ENCODE peak calls at places on chromosome 22, in four cellular contexts. Z is mucosa of descending colon, V is lower lobe of right lung, F is heart left ventricle. T is an unnamed sample. For H3K36me3, the result is how much of the 10 kb centered on the place peaks cover.

GRCh38 chr22:17514092-17514491 is 49.2 kb upstream of the SLC25A18 start:
- DNase-seq in Z (no peak), V (no peak), F (no peak), T (no peak)

GRCh38 chr22:50267591-50268390 is 2.4 kb downstream of the MAPK11 start:
- DNase-seq in Z (peak), V (peak), F (peak), T (peak)

GRCh38 chr22:20422271-20422958 is 15.2 kb downstream of the SCARF2 start:
- DNase-seq in Z (no peak), V (peak), F (no peak), T (no peak)

GRCh38 chr22:50486561-50487289 is at the start of gene MIOX:
- DNase-seq in Z (peak), V (no peak), F (no peak), T (no peak)

GRCh38 chr22:19178065-19178658 is 374 bp downstream of the SLC25A1 start:
- DNase-seq in Z (peak), V (peak), F (peak), T (peak)

GRCh38 chr22:47417699-47418098 is 655.2 kb downstream of the TBC1D22A start:
- DNase-seq in Z (no peak), V (no peak), F (no peak), T (no peak)

GRCh38 chr22:50107529-50107928 is 17.7 kb downstream of the MOV10L1 start:
- DNase-seq in Z (no peak), V (no peak), F (no peak), T (no peak)

GRCh38 chr22:50671641-50672040 is 982 bp upstream of the SHANK3 start:
- DNase-seq in Z (no peak), V (no peak), F (no peak), T (no peak)

GRCh38 chr22:49307870-49308269 is 519.8 kb downstream of the BRD1 start:
- DNase-seq in Z (no peak), V (no peak), F (no peak), T (no peak)

GRCh38 chr22:41683616-41684015 is 5.1 kb downstream of the SNU13 start:
- DNase-seq in Z (no peak), V (no peak), F (no peak), T (no peak)

GRCh38 chr22:19179472-19180048 is 1.0 kb upstream of the SLC25A1 start:
- DNase-seq in Z (peak), V (peak), F (peak), T (peak)

GRCh38 chr22:38426628-38427027 is 28.4 kb downstream of the KCNJ4 start:
- DNase-seq in Z (no peak), V (no peak), F (no peak), T (no peak)

GRCh38 chr22:47034905-47035419 is 272.5 kb downstream of the TBC1D22A start:
- DNase-seq in Z (peak), V (peak), F (no peak), T (no peak)

GRCh38 chr22:47100646-47101045 is 338.2 kb downstream of the TBC1D22A start:
- DNase-seq in Z (no peak), V (no peak), F (no peak), T (no peak)

GRCh38 chr22:19810381-19811141 is 44.1 kb downstream of the GNB1L start:
- DNase-seq in Z (no peak), V (peak), F (no peak), T (no peak)

GRCh38 chr22:46791201-46791731 is 28.8 kb downstream of the TBC1D22A start:
- DNase-seq in Z (no peak), V (no peak), F (no peak), T (peak)

GRCh38 chr22:35034963-35035362 is 31.0 kb upstream of the ISX start:
- DNase-seq in Z (no peak), V (no peak), F (no peak), T (no peak)

GRCh38 chr22:41848468-41848867 is 15.6 kb downstream of the SREBF2 start:
- DNase-seq in Z (peak), V (peak), F (no peak), T (no peak)

GRCh38 chr22:38165929-38166593 is 15.6 kb downstream of the PLA2G6 start:
- DNase-seq in Z (no peak), V (no peak), F (no peak), T (no peak)

GRCh38 chr22:19066531-19067271 is 55.5 kb downstream of the DGCR2 start:
- DNase-seq in Z (no peak), V (peak), F (no peak), T (peak)

GRCh38 chr22:41478891-41479521 is 10.1 kb downstream of the ACO2 start:
- DNase-seq in Z (no peak), V (peak), F (no peak), T (no peak)

GRCh38 chr22:46088541-46089311 is 61.6 kb upstream of the PPARA start:
- DNase-seq in Z (peak), V (peak), F (no peak), T (no peak)

GRCh38 chr22:37968452-37969251 is 15.2 kb downstream of the POLR2F start:
- DNase-seq in Z (no peak), V (no peak), F (no peak), T (no peak)

GRCh38 chr22:38696606-38697005 is 4.1 kb downstream of the JOSD1 start:
- DNase-seq in Z (no peak), V (no peak), F (no peak), T (peak)

GRCh38 chr22:27892811-27893210 is 26.2 kb downstream of the PITPNB start:
- DNase-seq in Z (no peak), V (no peak), F (no peak), T (no peak)

GRCh38 chr22:35140879-35141745 is 75.2 kb downstream of the ISX start:
- DNase-seq in Z (no peak), V (no peak), F (no peak), T (no peak)

GRCh38 chr22:20150381-20151275 is at the start of gene CCDC188:
- DNase-seq in Z (no peak), V (no peak), F (no peak), T (no peak)

GRCh38 chr22:19766235-19766505 is 5.6 kb downstream of the TBX1 start:
- DNase-seq in Z (no peak), V (no peak), F (no peak), T (no peak)

GRCh38 chr22:45291061-45291930 is 6.5 kb downstream of the UPK3A start:
- DNase-seq in Z (no peak), V (no peak), F (no peak), T (no peak)

GRCh38 chr22:20111045-20111688 is 4.7 kb upstream of the RANBP1 start:
- DNase-seq in Z (peak), V (peak), F (no peak), T (peak)

GRCh38 chr22:45867906-45868555 is 108.9 kb downstream of the WNT7B start:
- DNase-seq in Z (no peak), V (no peak), F (no peak), T (no peak)

GRCh38 chr22:41772645-41773044 is 27.8 kb upstream of the CCDC134 start:
- DNase-seq in Z (no peak), V (no peak), F (no peak), T (peak)

GRCh38 chr22:25838960-25839741 is 97.2 kb downstream of the MYO18B start:
- DNase-seq in Z (no peak), V (no peak), F (no peak), T (no peak)

GRCh38 chr22:36328635-36329216 is 59.0 kb downstream of the MYH9 start:
- DNase-seq in Z (no peak), V (no peak), F (no peak), T (peak)
- H3K4me3 ChIP-seq in Z (no peak), V (peak), F (no peak), T (no peak)

DNA sequence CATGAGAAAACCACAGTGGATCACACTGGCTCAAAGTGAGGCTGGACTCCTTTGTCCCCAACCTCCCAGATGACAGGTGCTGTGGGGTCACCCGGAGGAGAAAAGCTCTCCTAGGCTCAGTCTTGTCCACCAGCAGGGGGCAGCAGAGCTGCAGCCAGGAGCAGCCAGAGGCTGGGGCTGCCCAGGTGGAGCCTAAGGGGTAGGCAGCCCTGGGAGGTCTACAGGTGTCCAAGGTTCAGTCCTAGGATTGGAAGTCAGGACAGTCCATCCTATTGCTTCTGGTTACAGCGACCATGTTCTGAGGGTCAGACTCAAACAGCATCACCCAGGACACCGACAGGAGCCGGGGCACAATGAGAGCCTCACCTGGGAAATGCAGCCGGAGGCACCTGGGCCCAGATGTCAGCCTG is 77.6 kb upstream of the IGLL5 start:
- DNase-seq in Z (no peak), V (peak), F (no peak), T (no peak)
- TF ChIP-seq CTCF in Z (peak), V (peak), F (peak), T (no peak)

GRCh38 chr22:32069579-32070372 is 26.7 kb downstream of the SLC5A1 start:
- DNase-seq in Z (no peak), V (no peak), F (no peak), T (no peak)

GRCh38 chr22:32063701-32064100 is 20.6 kb downstream of the SLC5A1 start:
- DNase-seq in Z (no peak), V (no peak), F (no peak), T (no peak)

GRCh38 chr22:32067613-32068012 is 24.6 kb downstream of the SLC5A1 start:
- DNase-seq in Z (no peak), V (no peak), F (no peak), T (no peak)

DNA sequence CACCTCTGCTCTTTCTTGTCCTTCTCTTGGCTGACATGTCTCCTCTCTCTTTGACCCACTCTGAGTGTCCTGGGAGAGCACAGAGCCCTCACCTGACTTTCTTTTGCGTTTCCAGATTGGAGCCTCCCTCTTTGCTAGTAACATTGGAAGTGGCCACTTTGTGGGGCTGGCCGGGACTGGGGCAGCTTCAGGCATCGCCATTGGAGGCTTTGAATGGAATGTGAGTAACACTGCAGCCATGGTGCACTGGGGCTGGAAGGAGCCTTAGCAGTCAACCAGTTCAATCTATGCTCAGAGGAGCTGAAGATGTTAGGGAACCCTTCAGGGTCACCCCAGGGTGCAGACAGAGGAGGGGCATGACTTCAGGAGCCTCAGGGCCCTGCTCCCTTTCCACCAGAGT is 23.8 kb downstream of the SLC5A1 start:
- DNase-seq in Z (no peak), V (no peak), F (no peak), T (no peak)
- H3K36me3 ChIP-seq in Z (under half), V (under half), F (under half), T (under half)

GRCh38 chr22:31122196-31122531 is 602 bp upstream of the INPP5J start:
- DNase-seq in Z (no peak), V (no peak), F (no peak), T (no peak)

GRCh38 chr22:31124290-31124689 is 1.5 kb downstream of the INPP5J start:
- DNase-seq in Z (no peak), V (no peak), F (no peak), T (no peak)

GRCh38 chr22:31123292-31123602 is 481 bp downstream of the INPP5J start:
- DNase-seq in Z (peak), V (no peak), F (no peak), T (no peak)

GRCh38 chr22:31121403-31121802 is 1.4 kb upstream of the INPP5J start:
- DNase-seq in Z (no peak), V (no peak), F (no peak), T (no peak)

GRCh38 chr22:31122532-31123291 is at the start of gene INPP5J:
- DNase-seq in Z (peak), V (peak), F (peak), T (peak)
- H3K4me3 ChIP-seq in Z (peak), V (peak), F (peak), T (peak)

GRCh38 chr22:43133401-43133800 is 9.8 kb downstream of the MCAT start:
- DNase-seq in Z (no peak), V (no peak), F (no peak), T (no peak)

GRCh38 chr22:43135565-43135964 is 7.6 kb downstream of the MCAT start:
- DNase-seq in Z (no peak), V (no peak), F (no peak), T (no peak)

GRCh38 chr22:43136801-43137200 is 6.4 kb downstream of the MCAT start:
- DNase-seq in Z (no peak), V (no peak), F (no peak), T (no peak)

GRCh38 chr22:43134553-43134952 is 8.6 kb downstream of the MCAT start:
- DNase-seq in Z (no peak), V (no peak), F (no peak), T (no peak)

DNA sequence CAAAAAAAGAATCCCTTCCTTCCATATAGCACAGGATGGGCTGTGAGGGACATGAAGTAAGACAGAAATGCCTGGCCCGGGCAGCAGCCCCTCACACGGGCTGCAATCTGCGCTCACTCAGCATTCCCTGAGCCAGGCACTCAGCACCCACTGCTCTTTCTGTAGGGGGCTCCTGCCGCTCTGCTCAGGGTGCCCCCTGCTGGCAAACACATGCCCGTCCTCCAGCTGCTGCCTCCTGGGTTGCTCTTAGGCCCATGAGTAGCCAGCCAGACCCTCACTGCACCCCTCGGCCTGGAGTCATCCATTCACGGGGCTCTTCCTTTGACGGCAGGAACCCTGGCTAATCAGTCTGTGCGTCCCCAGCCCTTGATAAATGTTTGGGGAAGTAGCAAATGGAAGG is 6.9 kb downstream of the MCAT start:
- DNase-seq in Z (no peak), V (no peak), F (peak), T (no peak)
- TF ChIP-seq CTCF in Z (peak), V (peak), F (peak), T (peak)

GRCh38 chr22:40410272-40410671 is 39.9 kb downstream of the SGSM3 start:
- DNase-seq in Z (no peak), V (no peak), F (no peak), T (peak)

GRCh38 chr22:40412441-40412840 is 42.0 kb downstream of the SGSM3 start:
- DNase-seq in Z (no peak), V (peak), F (no peak), T (no peak)

GRCh38 chr22:40411506-40411861 is 41.1 kb downstream of the SGSM3 start:
- DNase-seq in Z (no peak), V (no peak), F (no peak), T (no peak)

GRCh38 chr22:40409613-40410113 is 39.3 kb downstream of the SGSM3 start:
- DNase-seq in Z (no peak), V (peak), F (no peak), T (no peak)

GRCh38 chr22:40410731-40411505 is 40.5 kb downstream of the SGSM3 start:
- DNase-seq in Z (no peak), V (no peak), F (no peak), T (no peak)
- H3K36me3 ChIP-seq in Z (under half), V (half or more), F (half or more), T (under half)

T was measured in bronchial epithelial cell.